ENCODE peak calls at places on chromosomes 11 and 22, in five cellular contexts. A is transverse colon; J is activated effector memory CD4-positive, alpha-beta T cell treated with anti-CD3 and anti-CD28 coated beads, Interleukin-2, amount 50 U/mL, for 16 hours; H is left cardiac atrium; V is HTR-8/SVneo. X is an unnamed sample.

GRCh38 chr22:38017272-38017920 is 33.0 kb upstream of the SOX10 start:
- DNase-seq in A (peak), J (no peak), H (peak), V (no peak), X (peak)

GRCh38 chr11:124867700-124868099 is 2.5 kb downstream of the ROBO3 start:
- DNase-seq in A (no peak), J (no peak), H (no peak), V (peak), X (no peak)

GRCh38 chr11:83938148-83938547 is 652.0 kb upstream of the CCDC90B start:
- DNase-seq in A (no peak), J (no peak), H (no peak), V (no peak), X (no peak)

GRCh38 chr11:36218283-36218921 is 70.8 kb downstream of the COMMD9 start:
- DNase-seq in A (no peak), J (no peak), H (no peak), V (no peak), X (no peak)

GRCh38 chr11:1118755-1119275 is 38.9 kb upstream of the MUC5AC start:
- DNase-seq in A (no peak), J (no peak), H (peak), V (no peak), X (no peak)

GRCh38 chr22:24289138-24289537 is 18.5 kb downstream of the SPECC1L start:
- DNase-seq in A (no peak), J (no peak), H (no peak), V (peak), X (no peak)

GRCh38 chr11:134754823-134755198 is 342.8 kb upstream of the B3GAT1 start:
- DNase-seq in A (no peak), J (no peak), H (no peak), V (no peak), X (no peak)

GRCh38 chr22:35947794-35948425 is 80.7 kb downstream of the RBFOX2 start:
- DNase-seq in A (no peak), J (no peak), H (no peak), V (no peak), X (no peak)

GRCh38 chr11:12842933-12843636 is 166.0 kb upstream of the RASSF10 start:
- DNase-seq in A (no peak), J (no peak), H (no peak), V (no peak), X (no peak)

GRCh38 chr22:22458896-22459588 is 49.5 kb downstream of the ZNF280B start:
- DNase-seq in A (no peak), J (no peak), H (no peak), V (no peak), X (no peak)

GRCh38 chr22:38271927-38272372 is 860 bp downstream of the TMEM184B start:
- DNase-seq in A (peak), J (peak), H (no peak), V (no peak), X (no peak)

GRCh38 chr22:26429458-26430238 is 588 bp downstream of the ASPHD2 start:
- DNase-seq in A (no peak), J (peak), H (no peak), V (no peak), X (no peak)

GRCh38 chr22:38270091-38270972 is 2.5 kb downstream of the TMEM184B start:
- DNase-seq in A (no peak), J (no peak), H (no peak), V (no peak), X (no peak)

GRCh38 chr11:72222106-72222891 is 2.3 kb upstream of the INPPL1 start:
- DNase-seq in A (no peak), J (no peak), H (peak), V (no peak), X (no peak)

GRCh38 chr11:110812334-110812733 is 100.1 kb upstream of the ARHGAP20 start:
- DNase-seq in A (no peak), J (no peak), H (no peak), V (no peak), X (no peak)

GRCh38 chr11:73969091-73969490 is 13.6 kb downstream of the UCP2 start:
- DNase-seq in A (no peak), J (no peak), H (no peak), V (no peak), X (no peak)

GRCh38 chr22:36816635-36817428 is at the start of gene PVALB:
- DNase-seq in A (no peak), J (no peak), H (peak), V (no peak), X (peak)

GRCh38 chr11:1502971-1503707 is 16.6 kb upstream of the MOB2 start:
- DNase-seq in A (no peak), J (no peak), H (peak), V (no peak), X (peak)

GRCh38 chr22:27372364-27372763 is 429.2 kb downstream of the MN1 start:
- DNase-seq in A (no peak), J (no peak), H (no peak), V (no peak), X (no peak)

GRCh38 chr22:22408731-22409696 is 99.5 kb downstream of the ZNF280B start:
- DNase-seq in A (peak), J (no peak), H (no peak), V (peak), X (no peak)

GRCh38 chr11:122362381-122362780 is 246.4 kb upstream of the BLID start:
- DNase-seq in A (no peak), J (no peak), H (no peak), V (no peak), X (no peak)

GRCh38 chr11:87604350-87604749 is 566.6 kb downstream of the TMEM135 start:
- DNase-seq in A (no peak), J (no peak), H (no peak), V (no peak), X (no peak)

GRCh38 chr22:49659281-49659923 is 168.3 kb downstream of the BRD1 start:
- DNase-seq in A (peak), J (peak), H (no peak), V (no peak), X (peak)

GRCh38 chr22:21445437-21446127 is 21.6 kb upstream of the TMEM191C start:
- DNase-seq in A (no peak), J (peak), H (peak), V (no peak), X (peak)

GRCh38 chr22:21739828-21740377 is 4.3 kb upstream of the YPEL1 start:
- DNase-seq in A (no peak), J (no peak), H (no peak), V (no peak), X (no peak)

GRCh38 chr22:38212442-38212841 is 10.6 kb downstream of the MAFF start:
- DNase-seq in A (no peak), J (no peak), H (no peak), V (no peak), X (no peak)

GRCh38 chr11:110867951-110868350 is 155.7 kb upstream of the ARHGAP20 start:
- DNase-seq in A (no peak), J (no peak), H (no peak), V (no peak), X (no peak)

GRCh38 chr11:133038850-133039249 is 493.5 kb downstream of the OPCML start:
- DNase-seq in A (no peak), J (no peak), H (no peak), V (no peak), X (no peak)

GRCh38 chr11:69539416-69540117 is 58.1 kb downstream of the LINC01488 start:
- DNase-seq in A (peak), J (peak), H (peak), V (no peak), X (peak)

GRCh38 chr22:24028533-24028932 is 17.4 kb downstream of the CABIN1 start:
- DNase-seq in A (no peak), J (no peak), H (no peak), V (no peak), X (no peak)

GRCh38 chr11:117185739-117186430 is 7.3 kb downstream of the SIDT2 start:
- DNase-seq in A (no peak), J (peak), H (no peak), V (no peak), X (no peak)

GRCh38 chr22:49690454-49690853 is 137.2 kb downstream of the BRD1 start:
- DNase-seq in A (no peak), J (peak), H (no peak), V (no peak), X (no peak)